ENCODE peak calls at places on chromosomes 6 and 20, in seven cellular contexts. L is iPS-NIHi11, O is AG09319, H is AG10803, R is caudate nucleus, Q is GM12891, J is activated gamma-delta T cell treated with Interleukin-2 at 50 U/mL for 16 hours. M is an unnamed sample.

GRCh38 chr20:60020251-60020650 is 62.0 kb downstream of the CDH26 start:
- DNase-seq in L (no peak), O (no peak), H (no peak), R (no peak), Q (no peak), J (no peak), M (no peak)

GRCh38 chr6:106746660-106747059 is 117.3 kb downstream of the QRSL1 start:
- DNase-seq in L (no peak), O (no peak), H (peak; percentile 56), R (no peak), Q (no peak), J (no peak), M (peak; percentile 34)

GRCh38 chr6:73452107-73452461 is at the start of gene CGAS:
- DNase-seq in L (peak; percentile 62), O (peak; percentile 40), H (peak; percentile 76), R (no peak), Q (peak; percentile 48), J (peak; percentile 57), M (no peak)

GRCh38 chr6:109229536-109229935 is 134.2 kb downstream of the CEP57L1 start:
- DNase-seq in L (no peak), O (no peak), H (no peak), R (no peak), Q (no peak), J (no peak), M (no peak)

GRCh38 chr6:151417477-151417876 is 26.1 kb upstream of the ZBTB2 start:
- DNase-seq in L (no peak), O (no peak), H (no peak), R (no peak), Q (no peak), J (no peak), M (no peak)

GRCh38 chr6:129567374-129567773 is 142.6 kb downstream of the ARHGAP18 start:
- DNase-seq in L (peak; percentile 41), O (no peak), H (peak; percentile 10), R (no peak), Q (no peak), J (no peak), M (peak; percentile 28)

GRCh38 chr20:38674178-38675133 is 49.8 kb upstream of the SLC32A1 start:
- DNase-seq in L (peak; percentile 96), O (no peak), H (peak; percentile 45), R (no peak), Q (peak; percentile 73), J (peak; percentile 57), M (peak; percentile 40)

GRCh38 chr20:53606364-53606985 is 12.8 kb upstream of the ZNF217 start:
- DNase-seq in L (no peak), O (no peak), H (peak; percentile 79), R (no peak), Q (no peak), J (no peak), M (peak; percentile 48)

M was measured in brain microvascular endothelial cell.